ENCODE peak calls at places on chromosomes 11 and 22, in nine cellular contexts. P is astrocyte of the spinal cord; X is Peyer's patch; B is AG09309; T is epithelial cell of esophagus; J is heart right ventricle; H is CD8-positive, alpha-beta T cell; F is CD4-positive, alpha-beta T cell; O is GM23338. A is an unnamed sample.
A peak's percentile ranks its signal among the peaks of the same experiment; 100 is the strongest.

GRCh38 chr11:120747801-120748484 is 236.4 kb downstream of the GRIK4 start:
- DNase-seq in P (no peak), X (no peak), B (no peak), T (peak; percentile 16), J (no peak), H (no peak), F (no peak), O (no peak), A (peak; percentile 21)

GRCh38 chr11:77069336-77069968 is 2.7 kb downstream of the CAPN5 start:
- DNase-seq in P (no peak), X (peak; percentile 37), B (no peak), T (no peak), J (no peak), H (no peak), F (no peak), O (no peak), A (no peak)

GRCh38 chr11:19683141-19683805 is 29.4 kb upstream of the NAV2 start:
- DNase-seq in P (no peak), X (no peak), B (no peak), T (no peak), J (peak; percentile 44), H (no peak), F (no peak), O (no peak), A (peak; percentile 31)

GRCh38 chr11:135027461-135027860 is 615.4 kb upstream of the B3GAT1 start:
- DNase-seq in P (peak; percentile 49), X (peak; percentile 60), B (no peak), T (peak; percentile 61), J (no peak), H (no peak), F (no peak), O (peak; percentile 89), A (peak; percentile 65)

GRCh38 chr11:1573847-1574255 is 1.8 kb upstream of the DUSP8 start:
- DNase-seq in P (no peak), X (peak; percentile 86), B (no peak), T (peak; percentile 15), J (no peak), H (no peak), F (no peak), O (no peak), A (no peak)

GRCh38 chr11:111798279-111798678 is 32.1 kb upstream of the PPP2R1B start:
- DNase-seq in P (no peak), X (no peak), B (no peak), T (no peak), J (no peak), H (no peak), F (no peak), O (no peak), A (no peak)

GRCh38 chr22:26041931-26042330 is 127.3 kb upstream of the SEZ6L start:
- DNase-seq in P (no peak), X (no peak), B (no peak), T (no peak), J (no peak), H (no peak), F (no peak), O (no peak), A (no peak)

GRCh38 chr22:35601013-35601580 is 16.0 kb downstream of the MB start:
- DNase-seq in P (no peak), X (no peak), B (no peak), T (no peak), J (no peak), H (no peak), F (no peak), O (no peak), A (no peak)

GRCh38 chr11:14499178-14499559 is 442 bp downstream of the COPB1 start:
- DNase-seq in P (peak; percentile 6), X (peak; percentile 71), B (no peak), T (peak; percentile 15), J (no peak), H (peak; percentile 33), F (peak; percentile 15), O (peak; percentile 56), A (peak; percentile 28)

GRCh38 chr11:120715239-120715638 is 203.7 kb downstream of the GRIK4 start:
- DNase-seq in P (no peak), X (no peak), B (no peak), T (no peak), J (no peak), H (no peak), F (no peak), O (peak; percentile 77), A (no peak)

GRCh38 chr11:111018571-111018970 is 227.0 kb upstream of the POU2AF2 start:
- DNase-seq in P (peak; percentile 27), X (no peak), B (no peak), T (no peak), J (no peak), H (no peak), F (no peak), O (no peak), A (peak; percentile 55)

GRCh38 chr11:95175969-95176368 is 55.0 kb downstream of the SESN3 start:
- DNase-seq in P (no peak), X (no peak), B (no peak), T (no peak), J (no peak), H (no peak), F (no peak), O (no peak), A (no peak)

GRCh38 chr11:70755410-70756158 is 357.3 kb downstream of the CTTN start:
- DNase-seq in P (peak; percentile 60), X (peak; percentile 80), B (peak; percentile 10), T (peak; percentile 46), J (peak; percentile 76), H (peak; percentile 48), F (peak; percentile 25), O (peak; percentile 89), A (peak; percentile 6)

GRCh38 chr11:110308071-110308470 is 11.7 kb upstream of the RDX start:
- DNase-seq in P (no peak), X (no peak), B (no peak), T (no peak), J (no peak), H (no peak), F (no peak), O (no peak), A (no peak)

GRCh38 chr11:44246726-44247125 is 63.2 kb downstream of the ALX4 start:
- DNase-seq in P (no peak), X (no peak), B (peak; percentile 59), T (peak; percentile 11), J (peak; percentile 57), H (no peak), F (no peak), O (no peak), A (peak; percentile 51)

GRCh38 chr22:44444341-44445306 is 53.4 kb downstream of the RTL6 start:
- DNase-seq in P (no peak), X (peak; percentile 36), B (no peak), T (no peak), J (no peak), H (no peak), F (no peak), O (peak; percentile 68), A (no peak)
- TF ChIP-seq CTCF in P (peak; percentile 16), X (no peak), B (peak; percentile 1), T (no peak), J (no peak), H (no peak), F (no peak), O (peak; percentile 71), A (no peak)

GRCh38 chr22:21951931-21952465 is 650 bp downstream of the PPM1F start:
- DNase-seq in P (peak; percentile 48), X (no peak), B (no peak), T (peak; percentile 72), J (peak; percentile 56), H (no peak), F (no peak), O (peak; percentile 74), A (peak; percentile 24)
- TF ChIP-seq CTCF in P (no peak), X (no peak), B (no peak), T (no peak), J (no peak), H (no peak), F (no peak), O (no peak), A (no peak)

GRCh38 chr22:37165940-37166674 is 16.4 kb upstream of the IL2RB start:
- DNase-seq in P (no peak), X (no peak), B (no peak), T (no peak), J (no peak), H (no peak), F (no peak), O (no peak), A (no peak)
- TF ChIP-seq CTCF in P (no peak), X (no peak), B (no peak), T (no peak), J (no peak), H (no peak), F (no peak), O (peak; percentile 88), A (no peak)

GRCh38 chr11:122681731-122682130 is 26.2 kb downstream of the UBASH3B start:
- DNase-seq in P (no peak), X (no peak), B (no peak), T (no peak), J (no peak), H (no peak), F (no peak), O (no peak), A (no peak)
- TF ChIP-seq CTCF in P (no peak), X (no peak), B (no peak), T (no peak), J (no peak), H (no peak), F (no peak), O (no peak), A (no peak)

GRCh38 chr11:48031602-48032001 is 51.2 kb downstream of the PTPRJ start:
- DNase-seq in P (no peak), X (no peak), B (no peak), T (no peak), J (no peak), H (no peak), F (no peak), O (no peak), A (no peak)
- TF ChIP-seq CTCF in P (no peak), X (no peak), B (no peak), T (no peak), J (no peak), H (no peak), F (no peak), O (no peak), A (no peak)

GRCh38 chr11:68518191-68518590 is 57.6 kb downstream of the PPP6R3 start:
- DNase-seq in P (no peak), X (no peak), B (no peak), T (no peak), J (no peak), H (no peak), F (no peak), O (no peak), A (no peak)
- TF ChIP-seq CTCF in P (no peak), X (no peak), B (no peak), T (no peak), J (no peak), H (no peak), F (no peak), O (no peak), A (no peak)